ENCODE peak calls at places on chromosomes 4 and X, in seven cellular contexts. O is GM20000, P is Right ventricle myocardium inferior, Q is gastrocnemius medialis, Z is M059J, J is D721Med, G is mammary epithelial cell. E is an unnamed sample.
A peak's percentile ranks its signal among the peaks of the same experiment; 100 is the strongest.

GRCh38 chr4:34619531-34620109 is 1624.7 kb downstream of the ARAP2 start:
- DNase-seq in O (no peak), P (no peak), Q (no peak), Z (peak; percentile 66), J (no peak), G (no peak), E (peak; percentile 25)

GRCh38 chrX:129618997-129619396 is 35.8 kb downstream of the APLN start:
- DNase-seq in O (no peak), P (no peak), Q (no peak), Z (no peak), J (no peak), G (no peak), E (no peak)

GRCh38 chrX:94662665-94663064 is 988.7 kb downstream of the FAM133A start:
- DNase-seq in O (no peak), P (no peak), Q (no peak), Z (no peak), J (no peak), G (no peak), E (no peak)

GRCh38 chr4:37892641-37893040 is 1.8 kb downstream of the TBC1D1 start:
- DNase-seq in O (peak; percentile 77), P (no peak), Q (no peak), Z (no peak), J (no peak), G (no peak), E (no peak)

GRCh38 chr4:10237131-10237530 is 120.5 kb upstream of the WDR1 start:
- DNase-seq in O (no peak), P (no peak), Q (no peak), Z (no peak), J (no peak), G (no peak), E (no peak)

GRCh38 chrX:70253377-70254062 is 6.5 kb downstream of the P2RY4 start:
- DNase-seq in O (no peak), P (no peak), Q (no peak), Z (peak; percentile 70), J (no peak), G (peak; percentile 67), E (peak; percentile 76)

GRCh38 chr4:53617101-53617680 is 25.9 kb upstream of the LNX1 start:
- DNase-seq in O (no peak), P (no peak), Q (no peak), Z (peak; percentile 5), J (no peak), G (no peak), E (no peak)

GRCh38 chrX:125778256-125778655 is 387.8 kb downstream of the DCAF12L2 start:
- DNase-seq in O (no peak), P (no peak), Q (no peak), Z (no peak), J (no peak), G (no peak), E (no peak)

GRCh38 chr4:76087007-76087769 is 12.7 kb downstream of the ART3 start:
- DNase-seq in O (peak; percentile 20), P (no peak), Q (peak; percentile 52), Z (peak; percentile 61), J (peak; percentile 31), G (peak; percentile 82), E (peak; percentile 79)

GRCh38 chr4:110926841-110927400 is 304.0 kb upstream of the PITX2 start:
- DNase-seq in O (no peak), P (no peak), Q (no peak), Z (peak; percentile 7), J (no peak), G (no peak), E (no peak)

GRCh38 chr4:4541040-4541631 is 712 bp downstream of the STX18 start:
- DNase-seq in O (peak; percentile 69), P (no peak), Q (peak; percentile 28), Z (peak; percentile 69), J (no peak), G (peak; percentile 53), E (peak; percentile 32)

GRCh38 chrX:147315493-147315892 is 500.9 kb upstream of the CXorf51A start:
- DNase-seq in O (no peak), P (no peak), Q (no peak), Z (no peak), J (no peak), G (no peak), E (no peak)

GRCh38 chrX:54248309-54248708 is 65.3 kb upstream of the FAM120C start:
- DNase-seq in O (peak; percentile 2), P (no peak), Q (no peak), Z (peak; percentile 31), J (no peak), G (peak; percentile 28), E (peak; percentile 0)

GRCh38 chr4:13891544-13891939 is 264.0 kb upstream of the BOD1L1 start:
- DNase-seq in O (no peak), P (no peak), Q (no peak), Z (peak; percentile 53), J (no peak), G (no peak), E (no peak)

GRCh38 chrX:121832446-121832845 is 785.0 kb downstream of the GLUD2 start:
- DNase-seq in O (no peak), P (no peak), Q (no peak), Z (no peak), J (no peak), G (peak; percentile 17), E (no peak)

GRCh38 chr4:108315699-108316098 is 147.0 kb upstream of the LEF1 start:
- DNase-seq in O (no peak), P (no peak), Q (no peak), Z (no peak), J (no peak), G (no peak), E (no peak)

GRCh38 chrX:107669885-107670628 is 41.7 kb downstream of the PRPS1 start:
- DNase-seq in O (no peak), P (no peak), Q (no peak), Z (no peak), J (no peak), G (no peak), E (no peak)

GRCh38 chrX:128458888-128459287 is 406.7 kb upstream of the ACTRT1 start:
- DNase-seq in O (no peak), P (no peak), Q (no peak), Z (peak; percentile 1), J (no peak), G (peak; percentile 38), E (peak; percentile 76)

GRCh38 chr4:109738104-109738872 is 8.4 kb upstream of the PLA2G12A start:
- DNase-seq in O (no peak), P (no peak), Q (no peak), Z (no peak), J (no peak), G (no peak), E (no peak)

GRCh38 chr4:149549911-149550310 is 265.7 kb downstream of the IQCM start:
- DNase-seq in O (no peak), P (no peak), Q (no peak), Z (peak; percentile 48), J (no peak), G (no peak), E (peak; percentile 22)

GRCh38 chr4:42638276-42638675 is 18.6 kb downstream of the ATP8A1 start:
- DNase-seq in O (no peak), P (no peak), Q (no peak), Z (no peak), J (no peak), G (no peak), E (no peak)

GRCh38 chrX:148322906-148323305 is 177.5 kb upstream of the AFF2 start:
- DNase-seq in O (no peak), P (no peak), Q (no peak), Z (no peak), J (no peak), G (no peak), E (no peak)

GRCh38 chr4:10664408-10664807 is 20.2 kb downstream of the CLNK start:
- DNase-seq in O (no peak), P (no peak), Q (no peak), Z (peak; percentile 62), J (no peak), G (peak; percentile 45), E (peak; percentile 98)